ENCODE peak calls at places on chromosomes 2 and 18, in eight cellular contexts. P is NCI-H510A treated with DMSO at 0.1 percent for 48 hours; H is HTR-8/SVneo; R is type B pancreatic cell; B is anterior cingulate cortex; T is body of pancreas; U is CD8-positive, alpha-beta memory T cell; S is GM23248. Q is an unnamed sample.

GRCh38 chr18:60130289-60130688 is 230.5 kb downstream of the PMAIP1 start:
- DNase-seq in P (no peak), H (no peak), R (no peak), B (no peak), T (no peak), U (no peak), S (no peak), Q (no peak)

GRCh38 chr2:108305901-108306300 is 17.2 kb downstream of the SULT1C2 start:
- DNase-seq in P (no peak), H (no peak), R (no peak), B (no peak), T (no peak), U (no peak), S (peak; percentile 48), Q (no peak)

GRCh38 chr2:181573140-181573736 is 83.7 kb downstream of the CERKL start:
- DNase-seq in P (peak; percentile 90), H (peak; percentile 22), R (no peak), B (no peak), T (no peak), U (no peak), S (peak; percentile 58), Q (no peak)

GRCh38 chr18:28189400-28190239 is 12.7 kb upstream of the CDH2 start:
- DNase-seq in P (peak; percentile 42), H (peak; percentile 21), R (no peak), B (peak; percentile 3), T (peak; percentile 50), U (no peak), S (peak; percentile 83), Q (no peak)

GRCh38 chr18:77147418-77147852 is 14.9 kb upstream of the MBP start:
- DNase-seq in P (no peak), H (no peak), R (no peak), B (no peak), T (no peak), U (no peak), S (peak; percentile 54), Q (no peak)

GRCh38 chr2:30691948-30692828 is 115.1 kb downstream of the CAPN13 start:
- DNase-seq in P (no peak), H (no peak), R (peak; percentile 60), B (no peak), T (no peak), U (no peak), S (peak; percentile 53), Q (no peak)

GRCh38 chr2:66428986-66429612 is 5.8 kb upstream of the MEIS1 start:
- DNase-seq in P (peak; percentile 71), H (no peak), R (no peak), B (peak; percentile 22), T (peak; percentile 23), U (no peak), S (peak; percentile 79), Q (peak; percentile 41)

GRCh38 chr2:173150087-173150486 is 74.4 kb downstream of the MAP3K20 start:
- DNase-seq in P (no peak), H (no peak), R (no peak), B (no peak), T (no peak), U (no peak), S (peak; percentile 75), Q (no peak)

GRCh38 chr2:39409697-39410389 is 27.2 kb downstream of the MAP4K3 start:
- DNase-seq in P (no peak), H (no peak), R (no peak), B (no peak), T (no peak), U (no peak), S (no peak), Q (no peak)

GRCh38 chr2:46332686-46333281 is 35.6 kb downstream of the EPAS1 start:
- DNase-seq in P (no peak), H (no peak), R (no peak), B (no peak), T (peak; percentile 57), U (no peak), S (peak; percentile 86), Q (no peak)

GRCh38 chr2:60556998-60557955 is 3.8 kb upstream of the BCL11A start:
- DNase-seq in P (peak; percentile 59), H (no peak), R (no peak), B (no peak), T (no peak), U (no peak), S (no peak), Q (no peak)

GRCh38 chr18:36501100-36501499 is 203.6 kb downstream of the FHOD3 start:
- DNase-seq in P (no peak), H (no peak), R (no peak), B (no peak), T (peak; percentile 16), U (no peak), S (no peak), Q (no peak)

GRCh38 chr2:9998916-9999654 is 44.3 kb upstream of the KLF11 start:
- DNase-seq in P (no peak), H (no peak), R (no peak), B (no peak), T (no peak), U (no peak), S (no peak), Q (no peak)

GRCh38 chr2:190413421-190413820 is 5.3 kb downstream of the MFSD6 start:
- DNase-seq in P (peak; percentile 11), H (no peak), R (no peak), B (no peak), T (no peak), U (no peak), S (no peak), Q (no peak)

GRCh38 chr2:183164111-183165015 is 40.1 kb downstream of the NUP35 start:
- DNase-seq in P (no peak), H (peak; percentile 26), R (no peak), B (no peak), T (no peak), U (no peak), S (no peak), Q (no peak)

GRCh38 chr2:1455466-1455865 is 42.2 kb downstream of the TPO start:
- DNase-seq in P (no peak), H (no peak), R (no peak), B (no peak), T (no peak), U (no peak), S (peak; percentile 49), Q (no peak)

GRCh38 chr18:78974115-78974740 is 5.4 kb upstream of the SALL3 start:
- DNase-seq in P (no peak), H (no peak), R (no peak), B (no peak), T (no peak), U (no peak), S (no peak), Q (no peak)

GRCh38 chr2:54454922-54455583 is 1.1 kb upstream of the SPTBN1 start:
- DNase-seq in P (peak; percentile 53), H (no peak), R (no peak), B (peak; percentile 32), T (peak; percentile 39), U (no peak), S (no peak), Q (no peak)